ENCODE peak calls at places on chromosome 12, in five cellular contexts. U, X, I, T and L are unnamed samples.

GRCh38 chr12:22538336-22538735 is 6.0 kb downstream of the C2CD5 start:
- DNase-seq in T (no peak), U (no peak), X (no peak), I (no peak), L (no peak)

GRCh38 chr12:106108187-106108816 is 30.5 kb downstream of the NUAK1 start:
- DNase-seq in U (no peak), X (no peak), T (no peak), I (peak; percentile 90), L (no peak)

GRCh38 chr12:14393736-14394135 is 28.3 kb downstream of the ATF7IP start:
- DNase-seq in T (no peak), I (peak; percentile 42), U (no peak), X (no peak), L (no peak)

GRCh38 chr12:34344851-34345522 is 322.7 kb downstream of the ALG10 start:
- DNase-seq in X (no peak), U (no peak), I (no peak), T (no peak), L (no peak)

GRCh38 chr12:115960-116915 is 49.7 kb downstream of the IQSEC3 start:
- DNase-seq in U (no peak), I (no peak), X (no peak), T (no peak), L (no peak)

GRCh38 chr12:109393437-109394345 is 46.0 kb downstream of the MYO1H start:
- DNase-seq in U (peak; percentile 74), I (peak; percentile 76), X (peak; percentile 14), T (peak; percentile 39), L (peak; percentile 62)

GRCh38 chr12:123132951-123133619 is 17.8 kb downstream of the PITPNM2 start:
- DNase-seq in I (no peak), X (no peak), T (no peak), U (no peak), L (no peak)

GRCh38 chr12:131035268-131035681 is 81.6 kb downstream of the ADGRD1 start:
- DNase-seq in U (no peak), T (no peak), X (no peak), I (no peak), L (no peak)

GRCh38 chr12:126617312-126617711 is 1552.1 kb downstream of the AACS start:
- DNase-seq in X (no peak), U (peak; percentile 51), T (no peak), I (peak; percentile 19), L (no peak)

GRCh38 chr12:115190191-115190590 is 506.2 kb upstream of the TBX3 start:
- DNase-seq in I (no peak), U (no peak), X (no peak), T (no peak), L (no peak)

GRCh38 chr12:109951751-109952150 is 44.4 kb downstream of the GIT2 start:
- DNase-seq in X (no peak), I (peak; percentile 73), T (no peak), U (no peak), L (no peak)

GRCh38 chr12:105882404-105882803 is 256.4 kb downstream of the NUAK1 start:
- DNase-seq in T (no peak), X (peak; percentile 32), I (peak; percentile 55), U (peak; percentile 28), L (no peak)

GRCh38 chr12:121992059-121992879 is 29.4 kb upstream of the BCL7A start:
- DNase-seq in X (peak; percentile 91), T (peak; percentile 11), U (no peak), I (peak; percentile 98), L (no peak)

GRCh38 chr12:21001778-21002177 is 129.2 kb upstream of the SLCO1B1 start:
- DNase-seq in T (no peak), I (no peak), U (no peak), X (no peak), L (no peak)

GRCh38 chr12:13465641-13466040 is 269.1 kb downstream of the EMP1 start:
- DNase-seq in X (no peak), U (no peak), T (no peak), I (no peak), L (no peak)

GRCh38 chr12:48764521-48764920 is 24.4 kb downstream of the ADCY6 start:
- DNase-seq in X (no peak), U (no peak), T (no peak), I (no peak), L (no peak)

GRCh38 chr12:96108321-96108720 is 72.9 kb upstream of the LTA4H start:
- DNase-seq in X (no peak), U (no peak), I (no peak), T (peak; percentile 18), L (no peak)

GRCh38 chr12:74152370-74152769 is 385.3 kb upstream of the ATXN7L3B start:
- DNase-seq in U (no peak), I (no peak), T (no peak), X (no peak), L (no peak)

GRCh38 chr12:21566223-21566906 is 38.3 kb downstream of the GYS2 start:
- DNase-seq in U (no peak), I (no peak), T (no peak), X (no peak), L (no peak)

GRCh38 chr12:59040651-59041050 is 120.3 kb upstream of the LRIG3 start:
- DNase-seq in X (peak; percentile 60), U (no peak), T (no peak), I (peak; percentile 75), L (no peak)

DNA sequence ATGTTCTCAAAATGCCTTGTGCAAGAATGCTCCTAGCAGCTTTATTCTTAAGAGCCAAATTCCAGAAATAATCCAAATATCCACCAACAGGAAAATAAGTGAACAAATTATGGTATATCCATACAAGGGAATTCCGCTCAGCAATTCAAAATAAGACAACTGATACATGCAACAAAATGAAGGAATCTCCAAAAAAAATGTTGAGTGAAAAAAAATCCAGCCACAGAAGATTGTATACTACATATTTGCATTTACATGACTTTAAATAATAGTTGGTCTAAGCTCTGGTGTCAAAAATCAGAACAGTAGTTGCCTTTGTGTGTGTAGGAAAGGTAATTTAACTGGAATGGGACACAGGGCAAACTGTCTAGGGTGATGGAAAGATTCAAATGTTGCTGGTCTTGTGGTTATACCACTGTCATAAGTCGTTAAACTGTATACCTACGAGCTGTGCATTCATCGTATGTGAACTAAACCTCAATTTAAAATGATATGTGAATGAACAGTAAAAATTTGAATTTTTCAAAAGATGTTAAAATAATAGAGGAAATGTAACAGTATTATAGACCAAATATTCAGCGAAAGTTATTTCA is 3.2 kb downstream of the CD69 start:
- DNase-seq in U (no peak), T (no peak), X (no peak), I (no peak), L (no peak)
- H3K4me3 ChIP-seq in U (peak overlapping the region; percentile 49), T (peak overlapping the region; percentile 80), X (no peak overlapping the region), I (no peak overlapping the region), L (peak overlapping the region; percentile 68)

GRCh38 chr12:54039417-54040147 is 6.7 kb downstream of the HOXC5 start:
- DNase-seq in U (no peak), T (no peak), X (no peak), I (no peak), L (no peak)
- H3K4me3 ChIP-seq in U (no peak overlapping the region), T (no peak overlapping the region), X (no peak overlapping the region), I (no peak overlapping the region), L (no peak overlapping the region)

DNA sequence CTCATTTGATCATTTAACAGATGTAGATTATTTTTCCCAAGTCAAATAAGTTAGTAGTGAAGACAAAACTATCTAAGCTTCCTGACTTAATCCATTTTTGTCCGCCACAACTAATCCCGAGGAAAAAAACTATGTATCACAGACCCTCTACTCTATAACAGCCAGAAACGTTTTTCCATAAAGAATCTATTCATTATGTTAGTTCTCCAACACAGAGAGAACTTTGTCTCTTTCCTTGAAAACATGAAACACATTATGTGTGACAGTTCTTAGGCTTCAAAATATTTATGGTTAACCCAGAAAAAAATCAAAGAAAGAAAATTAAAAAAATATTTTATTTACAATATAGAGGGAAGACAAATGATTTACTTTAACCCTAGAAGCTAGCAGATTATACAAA is 100.1 kb downstream of the PLEKHG7 start:
- DNase-seq in X (no peak), I (no peak), U (no peak), T (no peak), L (no peak)
- H3K4me3 ChIP-seq in X (no peak overlapping the region), I (no peak overlapping the region), U (no peak overlapping the region), T (no peak overlapping the region), L (no peak overlapping the region)

GRCh38 chr12:32454075-32454474 is 54.7 kb downstream of the FGD4 start:
- DNase-seq in U (no peak), T (no peak), I (peak; percentile 77), X (no peak), L (no peak)

GRCh38 chr12:32457251-32458025 is 58.1 kb downstream of the FGD4 start:
- DNase-seq in X (no peak), U (no peak), I (peak; percentile 63), T (no peak), L (no peak)

GRCh38 chr12:32454866-32455265 is 55.5 kb downstream of the FGD4 start:
- DNase-seq in U (no peak), T (no peak), I (peak; percentile 82), X (no peak), L (no peak)

GRCh38 chr12:32451816-32452215 is 52.5 kb downstream of the FGD4 start:
- DNase-seq in I (no peak), X (no peak), U (no peak), T (no peak), L (no peak)

GRCh38 chr12:32455607-32456063 is 56.3 kb downstream of the FGD4 start:
- DNase-seq in I (peak; percentile 89), X (peak; percentile 62), T (peak; percentile 29), U (peak; percentile 56), L (peak; percentile 16)
- H3K4me3 ChIP-seq in I (peak overlapping the region; percentile 54), X (no peak overlapping the region), T (no peak overlapping the region), U (peak overlapping the region; percentile 53), L (no peak overlapping the region)

GRCh38 chr12:6120796-6121473 is 3.5 kb downstream of the VWF start:
- DNase-seq in X (no peak), T (no peak), U (no peak), I (no peak), L (no peak)

GRCh38 chr12:6122211-6122610 is 2.3 kb downstream of the VWF start:
- DNase-seq in T (no peak), X (no peak), U (no peak), I (no peak), L (no peak)

GRCh38 chr12:6123258-6123657 is 1.2 kb downstream of the VWF start:
- DNase-seq in T (no peak), X (no peak), U (no peak), I (no peak), L (no peak)

GRCh38 chr12:6118891-6119568 is 5.4 kb downstream of the VWF start:
- DNase-seq in X (no peak), U (no peak), T (no peak), I (no peak), L (no peak)

GRCh38 chr12:6124411-6125151 is at the start of gene VWF:
- DNase-seq in U (no peak), X (no peak), T (no peak), I (no peak), L (no peak)
- H3K4me3 ChIP-seq in U (no peak within 1 kb of the TSS), X (no peak within 1 kb of the TSS), T (no peak within 1 kb of the TSS), I (no peak within 1 kb of the TSS), L (no peak within 1 kb of the TSS)

DNA sequence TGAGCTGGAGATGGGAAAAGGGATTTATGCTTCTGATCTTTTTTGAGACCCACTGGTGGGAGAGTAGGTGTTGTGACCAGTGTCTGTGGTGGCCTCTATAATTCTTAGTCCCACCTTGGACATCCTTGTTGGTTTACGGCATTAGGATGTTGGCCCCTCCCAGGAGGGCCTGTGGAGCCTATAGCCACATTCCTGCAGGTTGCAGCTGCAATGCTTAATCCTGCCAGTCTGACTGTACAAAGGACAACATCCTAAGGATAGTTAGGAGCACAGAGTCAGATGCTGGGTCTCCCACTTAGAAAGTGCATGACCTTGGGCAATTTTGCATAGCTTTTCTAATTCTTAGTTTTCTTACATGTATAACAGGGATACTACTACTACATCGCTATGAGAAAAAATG is 150.9 kb upstream of the SLC38A2 start:
- DNase-seq in I (no peak), U (no peak), X (no peak), T (no peak), L (no peak)
- H3K4me3 ChIP-seq in I (peak overlapping the region; percentile 34), U (peak overlapping the region; percentile 47), X (peak overlapping the region; percentile 6), T (no peak overlapping the region), L (peak overlapping the region; percentile 44)

GRCh38 chr12:25194211-25194610 is 749 bp downstream of the DNAI7 start:
- DNase-seq in U (no peak), T (no peak), I (no peak), X (no peak), L (no peak)
- H3K4me3 ChIP-seq in U (peak overlapping the region; percentile 89), T (peak overlapping the region; percentile 73), I (peak overlapping the region; percentile 90), X (no peak overlapping the region), L (peak overlapping the region; percentile 84)